ENCODE peak calls at places on chromosomes 2 and 18, in six cellular contexts. Z is activated naive CD8-positive, alpha-beta T cell treated with anti-CD3 and anti-CD28 coated beads, Interleukin-2, amount 50 U/mL, for 24 hours; H is NCI-H510A treated with DMSO at 0.1 percent for 48 hours; B is central memory CD4-positive, alpha-beta T cell; E is NCI-H1092; D is NCI-H2171. C is an unnamed sample.

GRCh38 chr2:157901325-157901724 is 25.2 kb upstream of the ACVR1 start:
- DNase-seq in Z (no peak), H (no peak), B (no peak), E (no peak), D (no peak), C (peak; percentile 42)

GRCh38 chr2:37855283-37856041 is 69.6 kb upstream of the RMDN2 start:
- DNase-seq in Z (no peak), H (no peak), B (no peak), E (no peak), D (no peak), C (no peak)

GRCh38 chr18:46632401-46633089 is 24.5 kb downstream of the LOXHD1 start:
- DNase-seq in Z (no peak), H (no peak), B (no peak), E (no peak), D (peak; percentile 53), C (no peak)

GRCh38 chr2:15760232-15760890 is 168.7 kb downstream of the DDX1 start:
- DNase-seq in Z (no peak), H (no peak), B (no peak), E (no peak), D (no peak), C (no peak)

GRCh38 chr18:51088410-51088809 is 58.4 kb downstream of the SMAD4 start:
- DNase-seq in Z (no peak), H (no peak), B (no peak), E (no peak), D (no peak), C (no peak)

GRCh38 chr18:39167990-39168389 is 1602.4 kb upstream of the CELF4 start:
- DNase-seq in Z (no peak), H (no peak), B (no peak), E (no peak), D (no peak), C (no peak)

GRCh38 chr2:86201951-86202692 is 2.9 kb downstream of the MRPL35 start:
- DNase-seq in Z (no peak), H (no peak), B (no peak), E (no peak), D (no peak), C (no peak)

GRCh38 chr2:10333247-10333613 is 30.5 kb downstream of the HPCAL1 start:
- DNase-seq in Z (no peak), H (no peak), B (no peak), E (no peak), D (peak; percentile 47), C (no peak)

GRCh38 chr2:40311026-40311425 is 140.9 kb downstream of the SLC8A1 start:
- DNase-seq in Z (no peak), H (no peak), B (no peak), E (no peak), D (no peak), C (no peak)

GRCh38 chr2:75657794-75658193 is 11.2 kb downstream of the MRPL19 start:
- DNase-seq in Z (no peak), H (no peak), B (no peak), E (no peak), D (no peak), C (no peak)

GRCh38 chr18:13653746-13654455 is 72.5 kb downstream of the FAM210A start:
- DNase-seq in Z (no peak), H (no peak), B (no peak), E (no peak), D (peak; percentile 59), C (no peak)

GRCh38 chr2:145068509-145068908 is 548.6 kb upstream of the ZEB2 start:
- DNase-seq in Z (no peak), H (no peak), B (no peak), E (no peak), D (no peak), C (no peak)

GRCh38 chr2:215410932-215411285 is 25.0 kb downstream of the FN1 start:
- DNase-seq in Z (no peak), H (no peak), B (no peak), E (no peak), D (no peak), C (no peak)

GRCh38 chr2:218886461-218886947 is 5.9 kb downstream of the WNT10A start:
- DNase-seq in Z (no peak), H (no peak), B (no peak), E (no peak), D (peak; percentile 61), C (no peak)

GRCh38 chr2:176484838-176485237 is 215.6 kb downstream of the MTX2 start:
- DNase-seq in Z (no peak), H (no peak), B (no peak), E (no peak), D (no peak), C (no peak)

GRCh38 chr2:103459302-103459701 is 697.5 kb downstream of the TMEM182 start:
- DNase-seq in Z (no peak), H (no peak), B (no peak), E (no peak), D (peak; percentile 32), C (no peak)

GRCh38 chr2:76850969-76851368 is 671.2 kb downstream of the LRRTM4 start:
- DNase-seq in Z (no peak), H (no peak), B (no peak), E (peak; percentile 77), D (no peak), C (no peak)

GRCh38 chr18:908631-909621 is 4.3 kb downstream of the ADCYAP1 start:
- DNase-seq in Z (no peak), H (peak; percentile 21), B (no peak), E (peak; percentile 45), D (peak; percentile 22), C (no peak)

GRCh38 chr2:37775908-37776250 is 104.4 kb upstream of the CDC42EP3 start:
- DNase-seq in Z (no peak), H (no peak), B (no peak), E (no peak), D (no peak), C (no peak)

GRCh38 chr18:8381801-8382459 is 227.3 kb upstream of the RAB12 start:
- DNase-seq in Z (no peak), H (no peak), B (no peak), E (no peak), D (no peak), C (no peak)

GRCh38 chr2:95524195-95524594 is 39.6 kb upstream of the TRIM43B start:
- DNase-seq in Z (no peak), H (no peak), B (no peak), E (no peak), D (no peak), C (no peak)